ENCODE peak calls at places on chromosomes 16 and 17, in four cellular contexts. U is K562, G is HepG2, B is GM12878. C is an unnamed sample.

GRCh38 chr16:1979271-1980025 is 1.8 kb downstream of the NOXO1 start:
- DNase-seq in U (no peak), G (no peak), B (no peak), C (no peak)

GRCh38 chr17:34443832-34444469 is 80.9 kb upstream of the CCL1 start:
- DNase-seq in U (peak), G (peak), B (no peak), C (peak)

GRCh38 chr16:11327277-11328171 is 17.7 kb upstream of the RMI2 start:
- DNase-seq in U (no peak), G (no peak), B (peak), C (no peak)

GRCh38 chr16:71569621-71570020 is 7.3 kb downstream of the TAT start:
- DNase-seq in U (no peak), G (no peak), B (no peak), C (no peak)

GRCh38 chr16:73172621-73173312 is 124.8 kb upstream of the ZFHX3 start:
- DNase-seq in U (peak), G (no peak), B (no peak), C (no peak)

GRCh38 chr16:3525951-3526350 is 25.1 kb downstream of the CLUAP1 start:
- DNase-seq in U (no peak), G (no peak), B (no peak), C (no peak)

GRCh38 chr17:59844884-59845594 is 47.7 kb downstream of the TUBD1 start:
- DNase-seq in U (no peak), G (no peak), B (no peak), C (no peak)

GRCh38 chr17:48637323-48638260 is 11.4 kb upstream of the HOXB9 start:
- DNase-seq in U (no peak), G (no peak), B (no peak), C (peak)

GRCh38 chr17:56260421-56260820 is 107.1 kb downstream of the ANKFN1 start:
- DNase-seq in U (no peak), G (no peak), B (no peak), C (no peak)

GRCh38 chr16:17476414-17477259 is 5.9 kb upstream of the XYLT1 start:
- DNase-seq in U (peak), G (peak), B (no peak), C (peak)

GRCh38 chr17:68239967-68240366 is 7.9 kb upstream of the AMZ2 start:
- DNase-seq in U (no peak), G (no peak), B (no peak), C (no peak)

GRCh38 chr17:60087882-60088669 is 9.4 kb upstream of the HEATR6 start:
- DNase-seq in U (peak), G (peak), B (no peak), C (peak)

GRCh38 chr17:1997146-1997586 is 28.0 kb downstream of the RTN4RL1 start:
- DNase-seq in U (no peak), G (peak), B (no peak), C (peak)

GRCh38 chr16:14321542-14321941 is 250.4 kb downstream of the MRTFB start:
- DNase-seq in U (peak), G (no peak), B (no peak), C (peak)

GRCh38 chr16:56357765-56358322 is 67.5 kb downstream of the AMFR start:
- DNase-seq in U (no peak), G (peak), B (no peak), C (no peak)

GRCh38 chr17:56478836-56479447 is 114.6 kb upstream of the NOG start:
- DNase-seq in U (peak), G (peak), B (no peak), C (peak)

GRCh38 chr17:51164911-51165679 is 1.1 kb upstream of the NME2 start:
- DNase-seq in U (no peak), G (peak), B (no peak), C (peak)

GRCh38 chr17:75765981-75766380 is 989 bp upstream of the GALK1 start:
- DNase-seq in U (no peak), G (no peak), B (no peak), C (no peak)

GRCh38 chr17:75764417-75764710 is 628 bp downstream of the GALK1 start:
- DNase-seq in U (no peak), G (no peak), B (no peak), C (no peak)

GRCh38 chr17:75764711-75765421 is at the start of gene GALK1:
- DNase-seq in U (peak), G (peak), B (no peak), C (peak)

GRCh38 chr17:75769536-75769935 is 4.5 kb upstream of the GALK1 start:
- DNase-seq in U (no peak), G (no peak), B (no peak), C (no peak)

GRCh38 chr17:75767881-75768280 is 2.9 kb upstream of the GALK1 start:
- DNase-seq in U (no peak), G (no peak), B (no peak), C (no peak)
- TF ChIP-seq RFX5 in U (no peak), G (no peak), B (no peak), C (no peak)

DNA sequence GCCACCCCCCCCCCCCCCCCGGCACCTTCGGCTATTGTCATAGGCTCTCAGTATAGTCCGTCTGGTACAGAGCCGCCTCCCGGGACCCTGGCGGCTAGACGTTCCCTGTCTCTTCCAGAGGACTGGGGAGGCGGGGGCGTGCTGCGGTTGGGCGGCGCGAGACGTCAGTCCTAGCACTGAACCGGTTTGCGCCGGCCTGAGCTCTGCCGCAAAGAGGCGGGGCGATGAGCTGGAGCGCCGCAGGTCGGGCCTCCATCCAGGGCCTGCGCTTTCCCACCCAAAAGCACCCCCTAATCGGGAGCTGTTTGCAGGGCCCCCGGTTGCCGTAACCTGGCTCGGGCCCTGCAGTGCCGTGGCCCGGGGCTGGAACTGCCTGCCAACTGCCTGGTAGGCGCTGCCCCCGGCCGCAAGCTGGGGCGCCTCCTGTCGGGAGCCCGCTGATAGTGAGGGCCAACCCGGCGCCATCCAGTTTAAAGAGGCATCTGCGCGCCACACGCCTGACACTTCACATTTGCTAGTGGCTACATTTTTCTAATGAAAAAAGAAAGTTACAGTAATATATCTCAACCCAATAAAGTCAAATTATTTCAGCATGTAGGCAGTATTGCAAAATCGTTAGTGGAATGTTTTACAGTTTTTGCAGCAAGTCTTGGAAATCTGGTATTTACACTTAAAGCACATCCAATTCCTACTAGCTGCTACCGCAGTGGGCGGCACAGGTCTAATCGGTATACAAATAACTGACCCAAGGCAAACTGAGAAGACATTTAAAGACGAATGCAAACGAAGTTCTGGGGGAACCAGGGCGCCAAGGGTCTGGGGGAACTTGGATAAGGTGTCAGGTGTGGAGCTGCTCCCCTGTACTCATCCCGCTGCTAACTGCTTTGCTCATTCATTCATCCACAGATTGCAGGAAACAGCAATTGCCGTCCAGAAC is 753 bp upstream of the USP22 start:
- DNase-seq in U (no peak), G (peak), B (peak), C (peak)
- TF ChIP-seq ESRRA in U (peak), G (no peak), B (no peak), C (no peak)

GRCh38 chr17:17698371-17698770 is 17.1 kb downstream of the RAI1 start:
- DNase-seq in U (no peak), G (no peak), B (no peak), C (no peak)
- TF ChIP-seq BHLHE40 in U (no peak), G (no peak), B (no peak), C (no peak)

GRCh38 chr17:29682987-29683386 is 60.3 kb upstream of the CORO6 start:
- DNase-seq in U (no peak), G (no peak), B (no peak), C (no peak)
- TF ChIP-seq RFX5 in U (no peak), G (no peak), B (no peak), C (no peak)

C was measured in A549.